ENCODE peak calls at places on chromosome 17, in eight cellular contexts. B is H9; L is effector CD4-positive, alpha-beta T cell; X is naive B cell; C is left ventricle myocardium inferior; O is NCI-H2029; T is NCI-H1105; U is breast epithelium. A is an unnamed sample.

GRCh38 chr17:68310141-68310540 is 18.8 kb downstream of the ARSG start:
- DNase-seq in C (no peak), U (no peak), B (no peak), T (no peak), L (peak; percentile 13), X (no peak), O (no peak), A (no peak)

GRCh38 chr17:49031965-49032928 is 35.1 kb downstream of the IGF2BP1 start:
- DNase-seq in C (no peak), B (peak; percentile 81), U (no peak), O (peak; percentile 12), X (peak; percentile 48), L (peak; percentile 14), T (peak; percentile 39), A (peak; percentile 54)

GRCh38 chr17:65359016-65359415 is 202.4 kb downstream of the AXIN2 start:
- DNase-seq in B (no peak), U (no peak), L (no peak), O (no peak), C (no peak), X (no peak), T (no peak), A (no peak)

GRCh38 chr17:78925662-78926555 is 722 bp upstream of the TIMP2 start:
- DNase-seq in O (no peak), B (peak; percentile 65), C (peak; percentile 84), X (no peak), T (no peak), U (peak; percentile 84), L (no peak), A (no peak)

GRCh38 chr17:67605259-67605912 is 112.3 kb upstream of the NOL11 start:
- DNase-seq in T (no peak), B (no peak), C (peak; percentile 67), U (no peak), O (no peak), X (no peak), L (no peak), A (peak; percentile 67)

GRCh38 chr17:75637143-75637538 is 3.9 kb downstream of the SMIM5 start:
- DNase-seq in T (no peak), C (peak; percentile 76), X (no peak), U (no peak), B (no peak), L (no peak), O (no peak), A (peak; percentile 69)

GRCh38 chr17:28227278-28228108 is 91.5 kb upstream of the TMEM97 start:
- DNase-seq in O (peak; percentile 86), U (peak; percentile 82), C (no peak), B (peak; percentile 100), T (peak; percentile 39), L (no peak), X (no peak), A (no peak)

GRCh38 chr17:40345161-40346034 is 19.1 kb downstream of the GJD3 start:
- DNase-seq in U (peak; percentile 75), B (peak; percentile 90), L (no peak), C (peak; percentile 84), T (no peak), O (peak; percentile 54), X (peak; percentile 49), A (no peak)

GRCh38 chr17:43880420-43880991 is 26.8 kb downstream of the MPP2 start:
- DNase-seq in B (peak; percentile 80), O (no peak), C (no peak), X (peak; percentile 12), L (no peak), T (no peak), U (no peak), A (no peak)

GRCh38 chr17:42214156-42214555 is 19.9 kb upstream of the GHDC start:
- DNase-seq in B (no peak), U (no peak), C (no peak), X (no peak), O (no peak), L (no peak), T (no peak), A (no peak)

GRCh38 chr17:14506364-14506763 is 205.5 kb downstream of the HS3ST3B1 start:
- DNase-seq in X (no peak), C (no peak), O (no peak), B (no peak), L (no peak), T (no peak), U (no peak), A (no peak)

GRCh38 chr17:19928299-19928698 is 49.3 kb downstream of the AKAP10 start:
- DNase-seq in X (no peak), O (no peak), B (no peak), L (no peak), T (no peak), C (no peak), U (no peak), A (no peak)

GRCh38 chr17:12644623-12645022 is 21.1 kb upstream of the MYOCD start:
- DNase-seq in L (no peak), X (no peak), O (no peak), B (no peak), U (no peak), T (no peak), C (no peak), A (no peak)

GRCh38 chr17:31067699-31068184 is 27.0 kb upstream of the NF1 start:
- DNase-seq in B (no peak), U (no peak), X (no peak), O (peak; percentile 8), L (no peak), T (no peak), C (no peak), A (no peak)

GRCh38 chr17:10435096-10435495 is 13.3 kb upstream of the MYH8 start:
- DNase-seq in B (no peak), U (no peak), L (no peak), C (no peak), X (no peak), T (no peak), O (no peak), A (no peak)

GRCh38 chr17:46194393-46195216 is 1.4 kb upstream of the KANSL1 start:
- DNase-seq in T (peak; percentile 33), C (no peak), O (no peak), U (no peak), X (peak; percentile 72), B (no peak), L (peak; percentile 67), A (peak; percentile 63)

GRCh38 chr17:59844884-59845594 is 47.7 kb downstream of the TUBD1 start:
- DNase-seq in O (peak; percentile 47), L (no peak), X (no peak), U (no peak), B (no peak), T (no peak), C (no peak), A (no peak)

GRCh38 chr17:70564006-70564620 is 394.8 kb downstream of the KCNJ2 start:
- DNase-seq in U (no peak), L (no peak), T (no peak), O (no peak), X (no peak), B (no peak), C (no peak), A (no peak)

GRCh38 chr17:76452102-76452645 is 778 bp downstream of the UBE2O start:
- DNase-seq in U (no peak), O (no peak), B (no peak), T (no peak), C (no peak), L (no peak), X (no peak), A (no peak)

GRCh38 chr17:39667262-39668140 is 752 bp upstream of the PNMT start:
- DNase-seq in L (no peak), U (no peak), B (no peak), X (no peak), O (no peak), T (no peak), C (peak; percentile 66), A (no peak)

GRCh38 chr17:29848737-29849136 is 81.3 kb downstream of the SSH2 start:
- DNase-seq in C (no peak), O (no peak), X (no peak), T (no peak), L (no peak), U (no peak), B (no peak), A (no peak)

GRCh38 chr17:47649972-47650524 is 329 bp downstream of the KPNB1 start:
- DNase-seq in T (peak; percentile 42), L (no peak), B (no peak), X (no peak), C (no peak), U (no peak), O (peak; percentile 47), A (no peak)

GRCh38 chr17:81665205-81666091 is 957 bp downstream of the OXLD1 start:
- DNase-seq in U (no peak), X (no peak), O (no peak), B (peak; percentile 35), L (no peak), T (no peak), C (no peak), A (no peak)

GRCh38 chr17:41665566-41666335 is 22.9 kb upstream of the EIF1 start:
- DNase-seq in C (peak; percentile 88), B (peak; percentile 95), O (peak; percentile 89), X (peak; percentile 94), T (peak; percentile 74), L (peak; percentile 84), U (peak; percentile 91), A (peak; percentile 81)

GRCh38 chr17:44556114-44556853 is 1.0 kb upstream of the FZD2 start:
- DNase-seq in T (peak; percentile 6), X (peak; percentile 54), O (peak; percentile 30), B (peak; percentile 94), U (no peak), L (no peak), C (peak; percentile 19), A (peak; percentile 41)

GRCh38 chr17:30476726-30477082 is 504 bp upstream of the GOSR1 start:
- DNase-seq in T (no peak), C (no peak), X (no peak), B (no peak), L (peak; percentile 7), O (no peak), U (no peak), A (no peak)

GRCh38 chr17:10789694-10790271 is 14.1 kb downstream of the TMEM238L start:
- DNase-seq in T (no peak), B (no peak), L (no peak), O (no peak), U (no peak), C (no peak), X (no peak), A (no peak)

GRCh38 chr17:82065638-82066303 is at the start of gene DUS1L:
- DNase-seq in T (no peak), O (no peak), L (peak; percentile 60), U (no peak), X (peak; percentile 64), B (no peak), C (peak; percentile 74), A (peak; percentile 35)

GRCh38 chr17:27407916-27408846 is 48.1 kb upstream of the KSR1 start:
- DNase-seq in L (no peak), B (no peak), C (no peak), O (no peak), T (no peak), X (no peak), U (no peak), A (no peak)

GRCh38 chr17:5282639-5283217 is 644 bp downstream of the RABEP1 start:
- DNase-seq in U (no peak), C (peak; percentile 22), O (no peak), B (no peak), X (no peak), T (no peak), L (no peak), A (peak; percentile 30)

GRCh38 chr17:17048106-17048505 is 5.8 kb downstream of the MPRIP start:
- DNase-seq in B (peak; percentile 22), L (no peak), C (no peak), X (no peak), T (no peak), U (no peak), O (no peak), A (no peak)

GRCh38 chr17:62737513-62737912 is 70.6 kb downstream of the MARCHF10 start:
- DNase-seq in U (no peak), O (no peak), T (no peak), B (peak; percentile 21), L (no peak), C (no peak), X (no peak), A (no peak)

GRCh38 chr17:78329263-78330059 is 30.4 kb downstream of the SOCS3 start:
- DNase-seq in L (no peak), X (no peak), C (no peak), O (no peak), T (no peak), U (no peak), B (no peak), A (no peak)

GRCh38 chr17:18224428-18225120 is 861 bp upstream of the LLGL1 start:
- DNase-seq in U (no peak), T (no peak), C (peak; percentile 42), X (no peak), O (no peak), L (no peak), B (peak; percentile 98), A (no peak)

A was measured in globus pallidus.